ENCODE peak calls at places on chromosomes 6 and 20, in nine cellular contexts. One of them, this sample, is unnamed.
A peak's percentile ranks its signal among the peaks of the same experiment; 100 is the strongest.

GRCh38 chr6:33336495-33336894 is 19.0 kb upstream of the ZBTB22 start:
- DNase-seq in cardiac septum: no peak
- DNase-seq in GOT3: no peak
- DNase-seq in MM.1S: no peak
- DNase-seq in left ventricle myocardium inferior: no peak
- DNase-seq in CD8-positive, alpha-beta memory T cell: no peak
- DNase-seq in AG04450: no peak
- DNase-seq in stimulated activated naive CD8-positive, alpha-beta T cell treated with anti-CD3 and anti-CD28 coated beads, Interleukin-15, Interleukin-2, amounts not matched to agents 100 U/mL and 50 U/mL, for 24 hours: no peak
- DNase-seq in spleen: no peak
- DNase-seq in this sample: no peak

GRCh38 chr6:8276148-8276547 is 159.2 kb downstream of the SLC35B3 start:
- DNase-seq in CD8-positive, alpha-beta memory T cell: no peak
- DNase-seq in AG04450: no peak
- DNase-seq in left ventricle myocardium inferior: no peak
- DNase-seq in MM.1S: no peak
- DNase-seq in cardiac septum: no peak
- DNase-seq in spleen: no peak
- DNase-seq in GOT3: no peak
- DNase-seq in stimulated activated naive CD8-positive, alpha-beta T cell treated with anti-CD3 and anti-CD28 coated beads, Interleukin-15, Interleukin-2, amounts not matched to agents 100 U/mL and 50 U/mL, for 24 hours: no peak
- DNase-seq in this sample: no peak

GRCh38 chr6:128174724-128175123 is 273.9 kb upstream of the THEMIS start:
- DNase-seq in MM.1S: no peak
- DNase-seq in cardiac septum: no peak
- DNase-seq in AG04450: no peak
- DNase-seq in stimulated activated naive CD8-positive, alpha-beta T cell treated with anti-CD3 and anti-CD28 coated beads, Interleukin-15, Interleukin-2, amounts not matched to agents 100 U/mL and 50 U/mL, for 24 hours: no peak
- DNase-seq in spleen: no peak
- DNase-seq in CD8-positive, alpha-beta memory T cell: no peak
- DNase-seq in GOT3: no peak
- DNase-seq in left ventricle myocardium inferior: no peak
- DNase-seq in this sample: no peak

GRCh38 chr20:58342104-58342945 is 32.8 kb downstream of the RAB22A start:
- DNase-seq in AG04450: no peak
- DNase-seq in stimulated activated naive CD8-positive, alpha-beta T cell treated with anti-CD3 and anti-CD28 coated beads, Interleukin-15, Interleukin-2, amounts not matched to agents 100 U/mL and 50 U/mL, for 24 hours: no peak
- DNase-seq in spleen: no peak
- DNase-seq in CD8-positive, alpha-beta memory T cell: no peak
- DNase-seq in GOT3: no peak
- DNase-seq in cardiac septum: no peak
- DNase-seq in left ventricle myocardium inferior: no peak
- DNase-seq in MM.1S: no peak
- DNase-seq in this sample: peak; percentile 71

GRCh38 chr6:158002249-158002950 is 20.7 kb downstream of the SYNJ2 start:
- DNase-seq in AG04450: no peak
- DNase-seq in spleen: peak; percentile 46
- DNase-seq in cardiac septum: peak; percentile 51
- DNase-seq in GOT3: no peak
- DNase-seq in stimulated activated naive CD8-positive, alpha-beta T cell treated with anti-CD3 and anti-CD28 coated beads, Interleukin-15, Interleukin-2, amounts not matched to agents 100 U/mL and 50 U/mL, for 24 hours: no peak
- DNase-seq in CD8-positive, alpha-beta memory T cell: no peak
- DNase-seq in left ventricle myocardium inferior: peak; percentile 9
- DNase-seq in MM.1S: no peak
- DNase-seq in this sample: peak; percentile 83

GRCh38 chr6:168526841-168527281 is 85.9 kb downstream of the SMOC2 start:
- DNase-seq in cardiac septum: peak; percentile 57
- DNase-seq in AG04450: no peak
- DNase-seq in CD8-positive, alpha-beta memory T cell: no peak
- DNase-seq in stimulated activated naive CD8-positive, alpha-beta T cell treated with anti-CD3 and anti-CD28 coated beads, Interleukin-15, Interleukin-2, amounts not matched to agents 100 U/mL and 50 U/mL, for 24 hours: no peak
- DNase-seq in GOT3: no peak
- DNase-seq in MM.1S: no peak
- DNase-seq in spleen: no peak
- DNase-seq in left ventricle myocardium inferior: peak; percentile 68
- DNase-seq in this sample: no peak

GRCh38 chr6:7910298-7910653 is 312 bp downstream of the TXNDC5 start:
- DNase-seq in MM.1S: no peak
- DNase-seq in GOT3: no peak
- DNase-seq in CD8-positive, alpha-beta memory T cell: no peak
- DNase-seq in cardiac septum: no peak
- DNase-seq in stimulated activated naive CD8-positive, alpha-beta T cell treated with anti-CD3 and anti-CD28 coated beads, Interleukin-15, Interleukin-2, amounts not matched to agents 100 U/mL and 50 U/mL, for 24 hours: no peak
- DNase-seq in AG04450: no peak
- DNase-seq in left ventricle myocardium inferior: no peak
- DNase-seq in spleen: peak; percentile 87
- DNase-seq in this sample: no peak

GRCh38 chr6:66496659-66497058 is 789.6 kb upstream of the EYS start:
- DNase-seq in cardiac septum: no peak
- DNase-seq in CD8-positive, alpha-beta memory T cell: no peak
- DNase-seq in stimulated activated naive CD8-positive, alpha-beta T cell treated with anti-CD3 and anti-CD28 coated beads, Interleukin-15, Interleukin-2, amounts not matched to agents 100 U/mL and 50 U/mL, for 24 hours: no peak
- DNase-seq in MM.1S: peak; percentile 44
- DNase-seq in GOT3: no peak
- DNase-seq in AG04450: no peak
- DNase-seq in left ventricle myocardium inferior: no peak
- DNase-seq in spleen: no peak
- DNase-seq in this sample: no peak

GRCh38 chr6:17353440-17354175 is 39.8 kb upstream of the CAP2 start:
- DNase-seq in MM.1S: no peak
- DNase-seq in stimulated activated naive CD8-positive, alpha-beta T cell treated with anti-CD3 and anti-CD28 coated beads, Interleukin-15, Interleukin-2, amounts not matched to agents 100 U/mL and 50 U/mL, for 24 hours: no peak
- DNase-seq in GOT3: no peak
- DNase-seq in spleen: no peak
- DNase-seq in cardiac septum: no peak
- DNase-seq in AG04450: no peak
- DNase-seq in CD8-positive, alpha-beta memory T cell: no peak
- DNase-seq in left ventricle myocardium inferior: no peak
- DNase-seq in this sample: no peak

GRCh38 chr6:142850653-142851434 is 94.1 kb downstream of the HIVEP2 start:
- DNase-seq in stimulated activated naive CD8-positive, alpha-beta T cell treated with anti-CD3 and anti-CD28 coated beads, Interleukin-15, Interleukin-2, amounts not matched to agents 100 U/mL and 50 U/mL, for 24 hours: no peak
- DNase-seq in spleen: no peak
- DNase-seq in AG04450: no peak
- DNase-seq in cardiac septum: no peak
- DNase-seq in MM.1S: no peak
- DNase-seq in left ventricle myocardium inferior: no peak
- DNase-seq in GOT3: no peak
- DNase-seq in CD8-positive, alpha-beta memory T cell: no peak
- DNase-seq in this sample: peak; percentile 37

GRCh38 chr20:41275181-41275793 is 42.2 kb downstream of the ZHX3 start:
- DNase-seq in cardiac septum: no peak
- DNase-seq in GOT3: no peak
- DNase-seq in left ventricle myocardium inferior: no peak
- DNase-seq in stimulated activated naive CD8-positive, alpha-beta T cell treated with anti-CD3 and anti-CD28 coated beads, Interleukin-15, Interleukin-2, amounts not matched to agents 100 U/mL and 50 U/mL, for 24 hours: no peak
- DNase-seq in spleen: no peak
- DNase-seq in AG04450: peak; percentile 13
- DNase-seq in CD8-positive, alpha-beta memory T cell: no peak
- DNase-seq in MM.1S: no peak
- DNase-seq in this sample: no peak

GRCh38 chr6:3400162-3400561 is 56.7 kb downstream of the SLC22A23 start:
- DNase-seq in stimulated activated naive CD8-positive, alpha-beta T cell treated with anti-CD3 and anti-CD28 coated beads, Interleukin-15, Interleukin-2, amounts not matched to agents 100 U/mL and 50 U/mL, for 24 hours: no peak
- DNase-seq in MM.1S: no peak
- DNase-seq in AG04450: no peak
- DNase-seq in left ventricle myocardium inferior: no peak
- DNase-seq in spleen: no peak
- DNase-seq in GOT3: no peak
- DNase-seq in cardiac septum: no peak
- DNase-seq in CD8-positive, alpha-beta memory T cell: no peak
- DNase-seq in this sample: no peak

GRCh38 chr6:113586966-113587699 is 270.0 kb upstream of the MARCKS start:
- DNase-seq in AG04450: no peak
- DNase-seq in stimulated activated naive CD8-positive, alpha-beta T cell treated with anti-CD3 and anti-CD28 coated beads, Interleukin-15, Interleukin-2, amounts not matched to agents 100 U/mL and 50 U/mL, for 24 hours: no peak
- DNase-seq in MM.1S: no peak
- DNase-seq in CD8-positive, alpha-beta memory T cell: no peak
- DNase-seq in GOT3: no peak
- DNase-seq in cardiac septum: no peak
- DNase-seq in left ventricle myocardium inferior: no peak
- DNase-seq in spleen: no peak
- DNase-seq in this sample: no peak

GRCh38 chr6:27836783-27837635 is 75.2 kb downstream of the OR2B2 start:
- DNase-seq in spleen: peak; percentile 87
- DNase-seq in GOT3: no peak
- DNase-seq in cardiac septum: peak; percentile 77
- DNase-seq in stimulated activated naive CD8-positive, alpha-beta T cell treated with anti-CD3 and anti-CD28 coated beads, Interleukin-15, Interleukin-2, amounts not matched to agents 100 U/mL and 50 U/mL, for 24 hours: peak; percentile 58
- DNase-seq in CD8-positive, alpha-beta memory T cell: peak; percentile 45
- DNase-seq in AG04450: no peak
- DNase-seq in MM.1S: peak; percentile 87
- DNase-seq in left ventricle myocardium inferior: no peak
- DNase-seq in this sample: peak; percentile 84

GRCh38 chr20:973785-974194 is 28.3 kb downstream of the RSPO4 start:
- DNase-seq in cardiac septum: no peak
- DNase-seq in GOT3: no peak
- DNase-seq in CD8-positive, alpha-beta memory T cell: no peak
- DNase-seq in MM.1S: peak; percentile 70
- DNase-seq in stimulated activated naive CD8-positive, alpha-beta T cell treated with anti-CD3 and anti-CD28 coated beads, Interleukin-15, Interleukin-2, amounts not matched to agents 100 U/mL and 50 U/mL, for 24 hours: peak; percentile 12
- DNase-seq in left ventricle myocardium inferior: no peak
- DNase-seq in AG04450: no peak
- DNase-seq in spleen: no peak
- DNase-seq in this sample: peak; percentile 30

GRCh38 chr6:140572129-140572528 is 1197.7 kb upstream of the CITED2 start:
- DNase-seq in CD8-positive, alpha-beta memory T cell: no peak
- DNase-seq in cardiac septum: no peak
- DNase-seq in MM.1S: no peak
- DNase-seq in left ventricle myocardium inferior: no peak
- DNase-seq in stimulated activated naive CD8-positive, alpha-beta T cell treated with anti-CD3 and anti-CD28 coated beads, Interleukin-15, Interleukin-2, amounts not matched to agents 100 U/mL and 50 U/mL, for 24 hours: no peak
- DNase-seq in spleen: no peak
- DNase-seq in AG04450: peak; percentile 73
- DNase-seq in GOT3: no peak
- DNase-seq in this sample: peak; percentile 86